ENCODE peak calls at places on chromosomes 2 and 18, in five cellular contexts. P, B, W, F and O are unnamed samples.

GRCh38 chr18:8139971-8140406 is 469.2 kb upstream of the RAB12 start:
- DNase-seq in W (no peak), F (no peak), B (no peak), P (no peak), O (no peak)

GRCh38 chr2:24922556-24922955 is 2.5 kb upstream of the ADCY3 start:
- DNase-seq in P (no peak), F (no peak), B (no peak), W (no peak), O (no peak)

GRCh38 chr18:79608535-79608934 is 71.1 kb upstream of the CTDP1 start:
- DNase-seq in P (no peak), F (no peak), B (no peak), W (no peak), O (peak; percentile 33)

GRCh38 chr2:235745597-235745996 is 251.8 kb downstream of the AGAP1 start:
- DNase-seq in F (no peak), B (no peak), W (no peak), P (no peak), O (no peak)

GRCh38 chr2:171541202-171541884 is 19.1 kb downstream of the CYBRD1 start:
- DNase-seq in P (no peak), W (no peak), B (peak; percentile 55), F (peak; percentile 3), O (no peak)

GRCh38 chr18:50429207-50429948 is 54.5 kb downstream of the SKA1 start:
- DNase-seq in P (peak; percentile 63), B (peak; percentile 13), F (peak; percentile 9), W (no peak), O (no peak)

GRCh38 chr2:212448698-212449097 is 89.9 kb downstream of the ERBB4 start:
- DNase-seq in B (no peak), P (no peak), F (no peak), W (no peak), O (no peak)

GRCh38 chr18:48477353-48477752 is 61.5 kb upstream of the CTIF start:
- DNase-seq in P (peak; percentile 52), F (no peak), W (no peak), B (no peak), O (no peak)

GRCh38 chr2:221596192-221596591 is 24.1 kb upstream of the EPHA4 start:
- DNase-seq in F (no peak), W (no peak), P (no peak), B (no peak), O (no peak)

GRCh38 chr2:239661334-239662312 is 260.8 kb upstream of the HDAC4 start:
- DNase-seq in W (no peak), B (no peak), F (no peak), P (no peak), O (no peak)